ENCODE peak calls at places on chromosomes 6 and 20, in four cellular contexts. Q is activated CD8-positive, alpha-beta T cell treated with anti-CD3 and anti-CD28 coated beads for 36 hours; Y is fibroblast of villous mesenchyme; N is NCI-H1105. L is an unnamed sample.
A peak's percentile ranks its signal among the peaks of the same experiment; 100 is the strongest.

GRCh38 chr20:2131366-2131765 is 29.7 kb downstream of the STK35 start:
- DNase-seq in Y (no peak), Q (no peak), N (no peak), L (no peak)

GRCh38 chr20:13610205-13610604 is 28.5 kb downstream of the TASP1 start:
- DNase-seq in Q (peak; percentile 33), N (no peak), Y (peak; percentile 24), L (no peak)

GRCh38 chr6:85576479-85576878 is 17.2 kb downstream of the SNX14 start:
- DNase-seq in Y (no peak), N (no peak), Q (no peak), L (no peak)

GRCh38 chr6:126351960-126352359 is 12.0 kb downstream of the CENPW start:
- DNase-seq in Q (no peak), Y (no peak), N (no peak), L (no peak)

GRCh38 chr20:62739581-62740285 is 31.1 kb downstream of the NTSR1 start:
- DNase-seq in N (no peak), Y (peak; percentile 7), Q (peak; percentile 64), L (no peak)

GRCh38 chr6:109840034-109840433 is 138.1 kb upstream of the GPR6 start:
- DNase-seq in Q (no peak), Y (no peak), N (no peak), L (no peak)

GRCh38 chr20:986733-987355 is 15.3 kb downstream of the RSPO4 start:
- DNase-seq in N (no peak), Y (no peak), Q (peak; percentile 20), L (no peak)

GRCh38 chr6:104483225-104483834 is 376.4 kb downstream of the HACE1 start:
- DNase-seq in N (no peak), Q (no peak), Y (peak; percentile 33), L (no peak)

GRCh38 chr6:165146456-165146855 is 162.9 kb downstream of the C6orf118 start:
- DNase-seq in Y (no peak), Q (no peak), N (no peak), L (no peak)

GRCh38 chr6:129708496-129709216 is 1.3 kb downstream of the ARHGAP18 start:
- DNase-seq in Y (no peak), N (no peak), Q (no peak), L (no peak)

GRCh38 chr20:46458891-46459750 is 52.7 kb upstream of the ELMO2 start:
- DNase-seq in N (peak; percentile 79), Q (peak; percentile 5), Y (no peak), L (no peak)

GRCh38 chr6:35727206-35727934 is 9.5 kb upstream of the ARMC12 start:
- DNase-seq in Q (peak; percentile 52), N (peak; percentile 92), Y (peak; percentile 95), L (no peak)

GRCh38 chr6:113461153-113461897 is 395.8 kb upstream of the MARCKS start:
- DNase-seq in N (no peak), Y (no peak), Q (no peak), L (no peak)

GRCh38 chr6:71482742-71483141 is 194.1 kb downstream of the OGFRL1 start:
- DNase-seq in Y (no peak), N (no peak), Q (no peak), L (no peak)

GRCh38 chr6:139325686-139326085 is 33.9 kb upstream of the TXLNB start:
- DNase-seq in Y (no peak), N (no peak), Q (no peak), L (no peak)

GRCh38 chr6:113447088-113447831 is 409.9 kb upstream of the MARCKS start:
- DNase-seq in N (no peak), Y (peak; percentile 91), Q (no peak), L (no peak)

GRCh38 chr20:20487811-20488210 is 119.9 kb downstream of the INSM1 start:
- DNase-seq in Q (peak; percentile 13), N (no peak), Y (no peak), L (no peak)

GRCh38 chr6:53793318-53793975 is 1.4 kb upstream of the LRRC1 start:
- DNase-seq in N (peak; percentile 68), Y (peak; percentile 55), Q (peak; percentile 56), L (peak; percentile 9)

GRCh38 chr6:110681543-110682459 is 133.5 kb downstream of the CDK19 start:
- DNase-seq in Y (no peak), Q (no peak), N (peak; percentile 31), L (no peak)

GRCh38 chr20:24609757-24610156 is 140.3 kb downstream of the SYNDIG1 start:
- DNase-seq in Q (no peak), N (no peak), Y (no peak), L (no peak)

GRCh38 chr6:33428219-33428890 is 8.5 kb downstream of the SYNGAP1 start:
- DNase-seq in Q (peak; percentile 54), N (no peak), Y (no peak), L (no peak)

GRCh38 chr20:63103402-63104311 is 96.9 kb upstream of the BHLHE23 start:
- DNase-seq in Y (no peak), N (no peak), Q (peak; percentile 37), L (peak; percentile 21)

GRCh38 chr20:62638055-62638570 is 4.2 kb upstream of the SLCO4A1 start:
- DNase-seq in N (no peak), Y (no peak), Q (no peak), L (no peak)

GRCh38 chr20:45191926-45192325 is 14.9 kb upstream of the SEMG1 start:
- DNase-seq in N (no peak), Y (no peak), Q (no peak), L (no peak)

GRCh38 chr6:39424831-39425230 is 102.3 kb upstream of the KCNK16 start:
- DNase-seq in Y (no peak), Q (no peak), N (no peak), L (no peak)

GRCh38 chr20:16939051-16939450 is 190.9 kb downstream of the OTOR start:
- DNase-seq in Q (no peak), N (no peak), Y (no peak), L (no peak)

GRCh38 chr6:143545976-143546547 is 34.5 kb upstream of the FUCA2 start:
- DNase-seq in N (no peak), Y (peak; percentile 49), Q (no peak), L (no peak)

GRCh38 chr20:48920527-48921167 is 864 bp upstream of the ARFGEF2 start:
- DNase-seq in Y (no peak), Q (no peak), N (no peak), L (no peak)

GRCh38 chr6:169233832-169234231 is 19.8 kb downstream of the THBS2 start:
- DNase-seq in N (no peak), Y (no peak), Q (no peak), L (no peak)

GRCh38 chr20:58511861-58512260 is 3.3 kb downstream of the APCDD1L start:
- DNase-seq in Y (peak; percentile 36), Q (no peak), N (no peak), L (no peak)